ENCODE peak calls at places on chromosome 22, in seven cellular contexts. B is ELR; T is Right ventricle myocardium superior; J is NCI-H1105 treated with DMSO at 0.1 percent for 48 hours; R is naive thymus-derived CD8-positive, alpha-beta T cell; W is uterus; Q is progenitor cell of endocrine pancreas. E is an unnamed sample.

GRCh38 chr22:19862616-19863246 is 8.1 kb upstream of the GNB1L start:
- DNase-seq in B (no peak), T (no peak), J (no peak), R (no peak), W (no peak), Q (no peak), E (no peak)

GRCh38 chr22:35437038-35437437 is 37.1 kb downstream of the MCM5 start:
- DNase-seq in B (peak), T (no peak), J (no peak), R (no peak), W (no peak), Q (no peak), E (no peak)

GRCh38 chr22:40257979-40258378 is 80.3 kb downstream of the TNRC6B start:
- DNase-seq in B (peak), T (no peak), J (no peak), R (no peak), W (no peak), Q (no peak), E (no peak)

GRCh38 chr22:20138417-20138738 is 6.8 kb downstream of the ZDHHC8 start:
- DNase-seq in B (no peak), T (no peak), J (no peak), R (no peak), W (no peak), Q (no peak), E (no peak)

GRCh38 chr22:24156915-24157782 is 24.1 kb upstream of the SUSD2 start:
- DNase-seq in B (peak), T (peak), J (peak), R (peak), W (peak), Q (peak), E (peak)

GRCh38 chr22:24408630-24409029 is 18.8 kb upstream of the ADORA2A start:
- DNase-seq in B (no peak), T (peak), J (no peak), R (no peak), W (no peak), Q (no peak), E (no peak)

GRCh38 chr22:42345458-42345857 is 75.0 kb upstream of the TCF20 start:
- DNase-seq in B (no peak), T (no peak), J (no peak), R (no peak), W (no peak), Q (no peak), E (no peak)

GRCh38 chr22:42282252-42282942 is 11.9 kb upstream of the TCF20 start:
- DNase-seq in B (no peak), T (no peak), J (no peak), R (no peak), W (no peak), Q (no peak), E (no peak)

GRCh38 chr22:28181332-28181731 is 262.3 kb upstream of the PITPNB start:
- DNase-seq in B (no peak), T (no peak), J (peak), R (no peak), W (no peak), Q (no peak), E (no peak)

GRCh38 chr22:20565079-20565734 is 57.8 kb downstream of the MED15 start:
- DNase-seq in B (peak), T (peak), J (no peak), R (no peak), W (peak), Q (no peak), E (no peak)

GRCh38 chr22:19524170-19525115 is at the start of gene CLDN5:
- DNase-seq in B (peak), T (peak), J (peak), R (no peak), W (peak), Q (no peak), E (no peak)

GRCh38 chr22:44395116-44396005 is 82.6 kb upstream of the SHISAL1 start:
- DNase-seq in B (no peak), T (peak), J (no peak), R (no peak), W (peak), Q (no peak), E (peak)

GRCh38 chr22:29157759-29158535 is 47.7 kb upstream of the EMID1 start:
- DNase-seq in B (peak), T (no peak), J (no peak), R (no peak), W (no peak), Q (no peak), E (no peak)

GRCh38 chr22:42964994-42965699 is 49.8 kb downstream of the PACSIN2 start:
- DNase-seq in B (no peak), T (no peak), J (no peak), R (no peak), W (no peak), Q (no peak), E (no peak)

GRCh38 chr22:28711820-28712777 is 29.5 kb downstream of the CHEK2 start:
- DNase-seq in B (peak), T (no peak), J (no peak), R (no peak), W (no peak), Q (no peak), E (no peak)

GRCh38 chr22:21587803-21588611 is 20.5 kb downstream of the UBE2L3 start:
- DNase-seq in B (no peak), T (no peak), J (no peak), R (no peak), W (no peak), Q (no peak), E (no peak)

GRCh38 chr22:40666151-40666848 is 13.0 kb upstream of the MCHR1 start:
- DNase-seq in B (no peak), T (peak), J (no peak), R (no peak), W (peak), Q (no peak), E (no peak)

GRCh38 chr22:48414662-48415061 is 1413.0 kb downstream of the BRD1 start:
- DNase-seq in B (no peak), T (no peak), J (no peak), R (no peak), W (no peak), Q (no peak), E (no peak)